ENCODE peak calls at places on chromosome 3, in ten cellular contexts. T, P, V, U, J, C, H, N, D and S are unnamed samples.

GRCh38 chr3:126845910-126846309 is 137.0 kb upstream of the PLXNA1 start:
- DNase-seq in T (no peak), P (no peak), U (no peak), J (no peak), D (peak), N (no peak), C (no peak), V (no peak), H (no peak), S (no peak)

GRCh38 chr3:173395073-173395411 is 2.5 kb upstream of the NLGN1 start:
- DNase-seq in U (no peak), J (no peak), N (peak), T (no peak), H (no peak), P (no peak), D (peak), V (no peak), C (no peak), S (no peak)

GRCh38 chr3:151949706-151950105 is 76.3 kb downstream of the SUCNR1 start:
- DNase-seq in C (no peak), J (no peak), H (no peak), N (no peak), T (no peak), V (no peak), P (no peak), D (no peak), U (no peak), S (no peak)

GRCh38 chr3:152071924-152072323 is 196.8 kb upstream of the MBNL1 start:
- DNase-seq in N (no peak), V (no peak), J (peak), T (no peak), C (peak), P (no peak), U (no peak), H (no peak), D (no peak), S (peak)

GRCh38 chr3:187263270-187263669 is 28.3 kb downstream of the MASP1 start:
- DNase-seq in H (no peak), U (no peak), J (no peak), C (no peak), V (no peak), T (no peak), N (no peak), D (no peak), P (no peak), S (peak)

GRCh38 chr3:160245261-160245800 is 20.1 kb downstream of the C3orf80 start:
- DNase-seq in P (no peak), C (no peak), J (no peak), N (no peak), H (no peak), U (no peak), V (no peak), D (no peak), T (no peak), S (no peak)

GRCh38 chr3:58528629-58529028 is 8.4 kb downstream of the ACOX2 start:
- DNase-seq in N (peak), H (no peak), J (peak), U (no peak), V (no peak), C (peak), D (no peak), T (no peak), P (no peak), S (peak)

GRCh38 chr3:56725175-56725574 is 42.1 kb upstream of the TASOR start:
- DNase-seq in D (no peak), H (no peak), V (peak), J (no peak), P (no peak), T (no peak), U (peak), C (no peak), N (no peak), S (no peak)

GRCh38 chr3:110138966-110139555 is 801.7 kb upstream of the DPPA4 start:
- DNase-seq in D (no peak), V (no peak), P (no peak), C (no peak), N (no peak), T (no peak), H (no peak), U (no peak), J (no peak), S (no peak)

GRCh38 chr3:127426444-127427168 is 138.8 kb upstream of the PRR20G start:
- DNase-seq in P (peak), J (no peak), N (no peak), T (no peak), V (no peak), U (no peak), H (no peak), C (no peak), D (no peak), S (no peak)

GRCh38 chr3:20137642-20138041 is 48.4 kb downstream of the SGO1 start:
- DNase-seq in V (no peak), U (no peak), C (no peak), N (no peak), P (no peak), D (no peak), T (no peak), J (no peak), H (no peak), S (no peak)

GRCh38 chr3:138938056-138938876 is 8.7 kb downstream of the FOXL2 start:
- DNase-seq in U (no peak), N (no peak), V (no peak), D (no peak), T (no peak), H (no peak), P (peak), J (no peak), C (no peak), S (no peak)

GRCh38 chr3:13612829-13613228 is 63.9 kb downstream of the FBLN2 start:
- DNase-seq in D (no peak), J (no peak), H (no peak), C (no peak), U (no peak), T (no peak), V (no peak), P (peak), N (peak), S (peak)

GRCh38 chr3:3726549-3726948 is 72.7 kb upstream of the LRRN1 start:
- DNase-seq in V (no peak), D (no peak), P (no peak), N (no peak), U (no peak), C (no peak), T (no peak), H (no peak), J (no peak), S (no peak)

GRCh38 chr3:149314807-149315578 is 18.4 kb downstream of the TM4SF18 start:
- DNase-seq in C (peak), H (no peak), T (no peak), J (no peak), P (no peak), N (no peak), D (no peak), U (no peak), V (no peak), S (peak)

GRCh38 chr3:50316657-50317242 is 5.8 kb downstream of the HYAL2 start:
- DNase-seq in V (no peak), P (no peak), N (no peak), C (peak), T (no peak), H (peak), J (no peak), D (no peak), U (peak), S (peak)

GRCh38 chr3:52769786-52770445 is 824 bp downstream of the NEK4 start:
- DNase-seq in H (no peak), P (no peak), J (peak), T (no peak), C (no peak), D (peak), U (no peak), N (no peak), V (no peak), S (peak)

GRCh38 chr3:120642368-120642948 is 39.6 kb downstream of the HGD start:
- DNase-seq in N (no peak), T (peak), D (no peak), V (no peak), J (no peak), P (no peak), C (no peak), H (no peak), U (no peak), S (peak)

GRCh38 chr3:141646760-141647561 is 91.1 kb upstream of the RNF7 start:
- DNase-seq in U (no peak), N (no peak), P (no peak), V (no peak), J (peak), D (no peak), T (peak), H (no peak), C (peak), S (peak)

GRCh38 chr3:129855454-129856419 is 37.8 kb downstream of the TMCC1 start:
- DNase-seq in P (no peak), U (no peak), N (no peak), J (peak), C (peak), V (no peak), T (no peak), H (no peak), D (no peak), S (peak)

GRCh38 chr3:46943237-46944187 is 33.0 kb downstream of the CCDC12 start:
- DNase-seq in P (no peak), D (no peak), N (no peak), V (no peak), J (no peak), C (no peak), U (no peak), T (no peak), H (no peak), S (no peak)

GRCh38 chr3:128709506-128710210 is 16.3 kb upstream of the RAB7A start:
- DNase-seq in V (no peak), U (no peak), P (no peak), H (no peak), J (no peak), T (no peak), D (no peak), C (no peak), N (no peak), S (no peak)

GRCh38 chr3:47910777-47911440 is 105.3 kb downstream of the MAP4 start:
- DNase-seq in N (no peak), C (peak), J (peak), P (no peak), H (no peak), U (no peak), V (no peak), T (peak), D (no peak), S (peak)

GRCh38 chr3:195717852-195718476 is 2.8 kb upstream of the MUC20 start:
- DNase-seq in C (no peak), H (no peak), N (no peak), U (no peak), V (no peak), P (no peak), J (no peak), T (no peak), D (no peak), S (no peak)

GRCh38 chr3:60877188-60877587 is 374.1 kb downstream of the FHIT start:
- DNase-seq in V (no peak), N (no peak), U (no peak), P (no peak), H (no peak), T (no peak), C (no peak), J (no peak), D (no peak), S (no peak)

GRCh38 chr3:171741377-171741776 is 68.9 kb downstream of the PLD1 start:
- DNase-seq in N (no peak), P (no peak), D (no peak), C (no peak), T (no peak), U (no peak), V (no peak), J (no peak), H (no peak), S (no peak)

GRCh38 chr3:3027976-3028567 is 82.1 kb downstream of the IL5RA start:
- DNase-seq in V (peak), C (no peak), J (no peak), U (no peak), T (no peak), N (no peak), D (no peak), H (no peak), P (no peak), S (no peak)

GRCh38 chr3:9690451-9691450 is 12.9 kb upstream of the CPNE9 start:
- DNase-seq in V (peak), T (no peak), D (no peak), P (no peak), C (no peak), N (no peak), J (no peak), H (no peak), U (peak), S (no peak)

GRCh38 chr3:76728411-76728810 is 311.5 kb upstream of the ROBO2 start:
- DNase-seq in V (no peak), T (no peak), C (no peak), U (no peak), D (no peak), J (peak), H (no peak), P (no peak), N (no peak), S (no peak)

GRCh38 chr3:139689122-139689521 is 11.3 kb upstream of the NMNAT3 start:
- DNase-seq in J (no peak), C (no peak), D (peak), U (no peak), H (no peak), T (no peak), P (no peak), V (no peak), N (no peak), S (no peak)

GRCh38 chr3:191455257-191455952 is 5.6 kb upstream of the PYDC2 start:
- DNase-seq in T (no peak), J (no peak), V (no peak), H (no peak), U (no peak), P (no peak), D (no peak), N (no peak), C (no peak), S (no peak)

GRCh38 chr3:73727117-73727802 is 102.5 kb upstream of the PDZRN3 start:
- DNase-seq in C (no peak), U (no peak), P (peak), V (no peak), T (no peak), H (no peak), D (peak), N (no peak), J (peak), S (peak)

GRCh38 chr3:494190-494589 is 297.6 kb downstream of the CHL1 start:
- DNase-seq in T (no peak), H (no peak), U (no peak), C (no peak), V (no peak), N (no peak), D (peak), P (no peak), J (no peak), S (no peak)